ENCODE peak calls at places on chromosomes 5 and 9, in four cellular contexts. One of them, this sample, is unnamed. For H3K4me1, the result is how much of the 10 kb centered on the place peaks cover.

GRCh38 chr5:87020099-87020934 is 247.4 kb upstream of the RASA1 start:
- DNase-seq in cardiac muscle cell: peak
- DNase-seq in PC-3: peak
- DNase-seq in right cardiac atrium: peak
- DNase-seq in this sample: peak

GRCh38 chr9:2602704-2603116 is 18.9 kb upstream of the VLDLR start:
- DNase-seq in PC-3: no peak
- DNase-seq in right cardiac atrium: no peak
- DNase-seq in cardiac muscle cell: peak
- DNase-seq in this sample: no peak

GRCh38 chr9:22035591-22036011 is 26.5 kb upstream of the CDKN2B start:
- DNase-seq in cardiac muscle cell: no peak
- DNase-seq in PC-3: no peak
- DNase-seq in right cardiac atrium: no peak
- DNase-seq in this sample: no peak

GRCh38 chr9:35448511-35448910 is 41.4 kb upstream of the RUSC2 start:
- DNase-seq in PC-3: no peak
- DNase-seq in cardiac muscle cell: no peak
- DNase-seq in right cardiac atrium: no peak
- DNase-seq in this sample: no peak

GRCh38 chr9:6414291-6414690 is 1.3 kb downstream of the UHRF2 start:
- DNase-seq in right cardiac atrium: no peak
- DNase-seq in PC-3: peak
- DNase-seq in cardiac muscle cell: peak
- DNase-seq in this sample: no peak

GRCh38 chr5:96120120-96120519 is 158.5 kb upstream of the ELL2 start:
- DNase-seq in PC-3: no peak
- DNase-seq in cardiac muscle cell: no peak
- DNase-seq in right cardiac atrium: no peak
- DNase-seq in this sample: no peak

GRCh38 chr5:107129051-107129450 is 541.7 kb downstream of the EFNA5 start:
- DNase-seq in PC-3: peak
- DNase-seq in cardiac muscle cell: no peak
- DNase-seq in right cardiac atrium: no peak
- DNase-seq in this sample: no peak

GRCh38 chr5:40437452-40437861 is 242.3 kb upstream of the PTGER4 start:
- DNase-seq in right cardiac atrium: no peak
- DNase-seq in PC-3: peak
- DNase-seq in cardiac muscle cell: no peak
- DNase-seq in this sample: no peak

GRCh38 chr5:41925555-41925946 is 470 bp downstream of the FBXO4 start:
- DNase-seq in right cardiac atrium: no peak
- DNase-seq in PC-3: peak
- DNase-seq in cardiac muscle cell: no peak
- DNase-seq in this sample: no peak

GRCh38 chr9:3908731-3909130 is 382.9 kb upstream of the RFX3 start:
- DNase-seq in PC-3: no peak
- DNase-seq in right cardiac atrium: no peak
- DNase-seq in cardiac muscle cell: no peak
- DNase-seq in this sample: no peak

GRCh38 chr9:3912260-3912659 is 386.5 kb upstream of the RFX3 start:
- DNase-seq in right cardiac atrium: no peak
- DNase-seq in PC-3: no peak
- DNase-seq in cardiac muscle cell: no peak
- DNase-seq in this sample: no peak

GRCh38 chr9:3909966-3910650 is 384.3 kb upstream of the RFX3 start:
- DNase-seq in PC-3: no peak
- DNase-seq in cardiac muscle cell: no peak
- DNase-seq in right cardiac atrium: no peak
- DNase-seq in this sample: no peak

GRCh38 chr9:3916420-3916819 is 383.4 kb downstream of the GLIS3 start:
- DNase-seq in PC-3: no peak
- DNase-seq in right cardiac atrium: no peak
- DNase-seq in cardiac muscle cell: no peak
- DNase-seq in this sample: no peak

GRCh38 chr9:3912817-3913216 is 387.0 kb upstream of the RFX3 start:
- DNase-seq in right cardiac atrium: no peak
- DNase-seq in PC-3: no peak
- DNase-seq in cardiac muscle cell: no peak
- DNase-seq in this sample: no peak
- H3K4me1 ChIP-seq in right cardiac atrium: under half
- H3K4me1 ChIP-seq in PC-3: under half
- H3K4me1 ChIP-seq in cardiac muscle cell: under half
- H3K4me1 ChIP-seq in this sample: under half

DNA sequence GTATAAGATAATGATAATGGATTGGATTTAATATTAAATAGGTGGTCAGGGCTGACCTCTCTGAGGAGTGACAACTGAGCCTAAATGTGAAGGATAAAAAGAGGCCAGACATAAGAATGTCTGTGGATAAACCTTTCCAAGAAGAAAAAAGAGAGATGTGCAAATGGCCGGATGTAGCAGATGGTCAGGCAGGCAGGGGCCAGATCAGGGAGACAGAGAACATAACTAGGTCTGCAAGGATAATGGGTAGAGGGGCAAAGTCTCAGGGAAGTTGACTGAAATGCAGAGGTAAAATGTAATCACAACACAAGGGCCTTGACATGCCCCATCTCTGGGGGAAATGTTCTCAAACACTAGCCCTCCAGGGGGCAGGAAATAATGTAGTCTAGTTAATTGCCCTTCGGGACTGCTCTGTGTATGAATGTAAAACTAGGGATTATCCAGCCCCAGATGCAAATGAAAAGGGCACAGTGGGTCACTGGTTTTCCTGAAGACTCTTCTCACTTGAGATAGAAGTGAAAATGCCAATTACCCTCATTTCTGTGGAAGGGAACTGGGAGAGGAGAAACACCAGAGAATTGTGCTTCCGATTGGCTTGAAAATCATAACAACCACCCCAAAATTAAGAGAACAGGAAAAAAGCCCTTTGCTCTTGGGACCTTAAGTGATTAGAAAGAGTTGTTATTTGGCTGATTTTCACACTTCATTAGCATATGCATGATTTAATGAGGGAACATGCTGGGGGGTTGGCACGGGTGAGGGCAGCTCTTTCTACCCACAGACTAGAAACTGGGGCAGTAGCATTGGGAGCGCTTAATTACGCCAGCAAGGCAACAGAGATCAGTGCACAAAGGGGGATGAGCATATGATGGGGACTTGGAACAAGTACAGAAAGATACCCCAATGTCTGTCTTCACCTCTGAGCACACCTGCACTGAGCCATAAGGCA is 88.6 kb downstream of the PPP2R2B start:
- DNase-seq in cardiac muscle cell: no peak
- DNase-seq in PC-3: no peak
- DNase-seq in right cardiac atrium: no peak
- DNase-seq in this sample: peak
- H3K27ac ChIP-seq in cardiac muscle cell: no peak
- H3K27ac ChIP-seq in PC-3: no peak
- H3K27ac ChIP-seq in right cardiac atrium: no peak
- H3K27ac ChIP-seq in this sample: peak

GRCh38 chr5:81850932-81851331 is 100.0 kb upstream of the SSBP2 start:
- DNase-seq in PC-3: no peak
- DNase-seq in cardiac muscle cell: peak
- DNase-seq in right cardiac atrium: no peak
- DNase-seq in this sample: no peak

GRCh38 chr5:81849769-81850367 is 99.0 kb upstream of the SSBP2 start:
- DNase-seq in right cardiac atrium: no peak
- DNase-seq in PC-3: no peak
- DNase-seq in cardiac muscle cell: no peak
- DNase-seq in this sample: no peak

GRCh38 chr5:81846301-81846700 is 95.4 kb upstream of the SSBP2 start:
- DNase-seq in right cardiac atrium: no peak
- DNase-seq in PC-3: no peak
- DNase-seq in cardiac muscle cell: no peak
- DNase-seq in this sample: no peak

GRCh38 chr5:81850494-81850893 is 99.6 kb upstream of the SSBP2 start:
- DNase-seq in cardiac muscle cell: no peak
- DNase-seq in PC-3: no peak
- DNase-seq in right cardiac atrium: peak
- DNase-seq in this sample: no peak

DNA sequence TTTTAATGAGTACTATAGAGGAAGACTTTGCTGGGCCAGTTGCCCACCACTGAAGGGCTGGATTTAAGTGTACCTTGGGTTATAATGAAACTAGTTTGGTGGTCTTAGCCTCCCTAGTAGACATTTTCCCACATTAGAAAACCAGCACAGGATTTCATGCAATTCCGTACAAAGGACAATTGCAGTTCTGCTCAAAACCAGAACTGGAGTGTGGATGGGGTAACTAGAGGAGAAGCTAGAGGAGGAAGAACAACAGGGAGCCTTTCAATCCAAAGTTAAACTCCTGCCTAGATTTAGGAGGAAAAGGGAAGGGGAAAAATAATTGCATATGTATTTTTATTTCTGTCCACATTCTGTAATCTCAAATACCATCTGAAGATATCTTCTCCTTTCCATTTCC is 97.5 kb upstream of the SSBP2 start:
- DNase-seq in cardiac muscle cell: peak
- DNase-seq in right cardiac atrium: no peak
- DNase-seq in PC-3: no peak
- DNase-seq in this sample: no peak
- H3K4me3 ChIP-seq in cardiac muscle cell: no peak
- H3K4me3 ChIP-seq in right cardiac atrium: no peak
- H3K4me3 ChIP-seq in PC-3: no peak
- H3K4me3 ChIP-seq in this sample: no peak

GRCh38 chr5:180799194-180799593 is 3.4 kb downstream of the MGAT1 start:
- DNase-seq in cardiac muscle cell: peak
- DNase-seq in right cardiac atrium: no peak
- DNase-seq in PC-3: peak
- DNase-seq in this sample: no peak

GRCh38 chr5:180798193-180798592 is 4.4 kb downstream of the MGAT1 start:
- DNase-seq in right cardiac atrium: no peak
- DNase-seq in PC-3: no peak
- DNase-seq in cardiac muscle cell: no peak
- DNase-seq in this sample: no peak

GRCh38 chr5:180797256-180798192 is 5.1 kb downstream of the MGAT1 start:
- DNase-seq in right cardiac atrium: no peak
- DNase-seq in cardiac muscle cell: no peak
- DNase-seq in PC-3: no peak
- DNase-seq in this sample: no peak

GRCh38 chr5:180792965-180793287 is 9.7 kb downstream of the MGAT1 start:
- DNase-seq in PC-3: no peak
- DNase-seq in cardiac muscle cell: no peak
- DNase-seq in right cardiac atrium: no peak
- DNase-seq in this sample: no peak

GRCh38 chr5:180795771-180796313 is 6.8 kb downstream of the MGAT1 start:
- DNase-seq in cardiac muscle cell: no peak
- DNase-seq in right cardiac atrium: no peak
- DNase-seq in PC-3: no peak
- DNase-seq in this sample: no peak
- H3K4me1 ChIP-seq in cardiac muscle cell: under half
- H3K4me1 ChIP-seq in right cardiac atrium: under half
- H3K4me1 ChIP-seq in PC-3: under half
- H3K4me1 ChIP-seq in this sample: under half

DNA sequence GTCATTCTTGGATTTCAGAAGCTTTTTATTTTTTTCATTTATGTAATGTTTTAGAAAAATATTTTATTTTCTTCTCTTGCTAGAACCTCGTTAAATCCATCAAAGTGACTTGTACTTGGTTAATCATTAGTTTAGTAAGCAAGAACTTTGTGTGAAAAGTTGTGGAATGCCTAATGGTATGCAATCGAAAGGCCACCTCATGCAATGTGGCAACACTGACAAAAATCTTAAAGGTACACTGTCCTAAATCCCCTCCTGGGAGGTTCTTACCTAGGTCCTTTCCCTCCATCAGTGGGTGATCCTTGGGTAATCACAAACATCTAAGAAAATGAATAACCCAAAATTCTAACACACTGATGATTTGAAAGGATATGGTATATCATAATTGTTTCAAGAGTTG is 304.2 kb downstream of the DNAH5 start:
- DNase-seq in right cardiac atrium: no peak
- DNase-seq in PC-3: no peak
- DNase-seq in cardiac muscle cell: no peak
- DNase-seq in this sample: no peak
- H3K27ac ChIP-seq in right cardiac atrium: no peak
- H3K27ac ChIP-seq in PC-3: no peak
- H3K27ac ChIP-seq in cardiac muscle cell: no peak
- H3K27ac ChIP-seq in this sample: no peak

DNA sequence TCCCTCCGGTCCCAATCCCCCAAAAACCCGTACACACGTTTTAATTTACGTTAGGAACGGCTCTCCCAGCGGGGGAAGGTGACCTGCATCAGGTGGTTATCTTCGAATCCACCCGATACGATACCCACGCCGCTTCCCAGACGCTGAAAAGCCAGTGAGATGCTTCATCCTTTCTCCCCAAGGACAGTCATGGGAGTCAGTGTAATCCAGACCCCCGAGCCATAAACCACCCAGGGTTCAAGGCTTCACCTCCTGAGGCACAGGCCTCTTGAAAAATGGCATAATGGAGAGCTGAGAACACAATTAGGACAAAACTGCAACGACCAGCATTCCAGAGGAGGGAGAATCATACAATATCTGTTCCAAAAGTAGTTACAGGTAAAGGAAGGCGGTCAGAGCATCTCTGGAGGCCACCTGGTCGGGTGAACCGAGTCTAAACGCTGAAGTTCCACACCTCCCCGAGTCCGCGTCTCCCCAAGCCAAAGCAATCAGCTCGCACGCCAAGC is 841 bp downstream of the FAM169A start:
- DNase-seq in cardiac muscle cell: no peak
- DNase-seq in PC-3: peak
- DNase-seq in right cardiac atrium: no peak
- DNase-seq in this sample: no peak
- H3K4me3 ChIP-seq in cardiac muscle cell: peak
- H3K4me3 ChIP-seq in PC-3: peak
- H3K4me3 ChIP-seq in right cardiac atrium: peak
- H3K4me3 ChIP-seq in this sample: peak

DNA sequence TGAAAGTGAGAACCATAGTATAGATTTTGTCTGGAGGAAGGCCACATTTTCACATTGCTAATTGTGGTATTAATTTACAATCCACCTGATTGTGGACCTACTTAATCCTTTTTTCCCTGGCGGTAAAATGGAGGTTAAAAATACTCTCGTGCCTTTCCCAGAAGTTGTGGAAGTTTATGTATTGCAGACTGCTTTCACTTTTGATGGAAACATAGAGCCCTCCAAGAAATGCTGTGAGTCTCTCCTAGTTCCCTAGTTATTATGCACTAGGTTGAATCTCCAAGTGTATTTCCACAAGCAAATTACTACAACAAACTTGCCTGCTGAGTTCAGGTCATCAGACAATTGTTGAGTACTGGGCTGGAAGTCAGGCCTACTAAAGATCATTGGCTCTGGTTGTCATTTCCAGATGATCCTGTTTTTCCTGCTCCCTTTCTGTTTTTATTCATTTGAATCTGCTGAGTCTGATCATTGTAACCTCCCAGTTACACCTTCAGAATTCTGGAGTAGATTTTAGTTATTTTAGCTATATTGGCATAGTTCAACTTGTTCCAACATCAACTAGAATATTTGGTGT is 104.1 kb downstream of the CD180 start:
- DNase-seq in right cardiac atrium: no peak
- DNase-seq in cardiac muscle cell: no peak
- DNase-seq in PC-3: peak
- DNase-seq in this sample: no peak
- H3K4me1 ChIP-seq in right cardiac atrium: under half
- H3K4me1 ChIP-seq in cardiac muscle cell: under half
- H3K4me1 ChIP-seq in PC-3: under half
- H3K4me1 ChIP-seq in this sample: under half